ENCODE peak calls at places on chromosomes 12 and 14, in six cellular contexts. A, L, F, E, J and I are unnamed samples. For H3K36me3, the result is how much of the 10 kb centered on the place peaks cover.

GRCh38 chr12:29702222-29702621 is 81.5 kb downstream of the TMTC1 start:
- DNase-seq in J (no peak), F (no peak), L (no peak), E (no peak), A (no peak), I (no peak)

GRCh38 chr12:98373019-98373554 is 142.3 kb upstream of the TMPO start:
- DNase-seq in A (no peak), J (no peak), E (no peak), F (no peak), L (no peak), I (no peak)

GRCh38 chr14:38705220-38705619 is 397.8 kb downstream of the SEC23A start:
- DNase-seq in E (no peak), F (no peak), J (no peak), L (no peak), A (no peak), I (no peak)

GRCh38 chr12:31947971-31948370 is 11.2 kb upstream of the RESF1 start:
- DNase-seq in L (no peak), F (no peak), A (no peak), E (no peak), J (no peak), I (no peak)

GRCh38 chr14:105013150-105013787 is 7.6 kb downstream of the CDCA4 start:
- DNase-seq in J (no peak), L (peak), E (no peak), A (no peak), F (peak), I (no peak)

GRCh38 chr14:105092912-105093425 is 27.7 kb upstream of the GPR132 start:
- DNase-seq in F (peak), L (peak), E (peak), J (peak), A (peak), I (peak)

GRCh38 chr14:88013750-88014349 is 8.9 kb downstream of the GPR65 start:
- DNase-seq in J (peak), L (peak), A (peak), E (peak), F (peak), I (peak)

GRCh38 chr12:56014205-56014604 is 6.6 kb upstream of the IKZF4 start:
- DNase-seq in E (no peak), A (no peak), L (no peak), J (no peak), F (no peak), I (no peak)

GRCh38 chr12:21780786-21781185 is 6.3 kb upstream of the KCNJ8 start:
- DNase-seq in E (no peak), A (no peak), F (no peak), L (no peak), J (no peak), I (no peak)

GRCh38 chr12:45918818-45919217 is 71.6 kb downstream of the SCAF11 start:
- DNase-seq in A (no peak), F (no peak), E (no peak), J (no peak), L (no peak), I (no peak)

GRCh38 chr12:131896811-131897270 is 2.4 kb downstream of the ULK1 start:
- DNase-seq in F (no peak), L (no peak), A (no peak), E (no peak), J (peak), I (no peak)

GRCh38 chr12:110365743-110366473 is 37.6 kb downstream of the ANAPC7 start:
- DNase-seq in F (no peak), E (no peak), A (no peak), L (no peak), J (no peak), I (no peak)

GRCh38 chr12:6322969-6323339 is 12.5 kb downstream of the PLEKHG6 start:
- DNase-seq in F (no peak), J (no peak), A (no peak), L (no peak), E (no peak), I (no peak)

GRCh38 chr12:2886768-2887450 is 3.8 kb upstream of the TULP3 start:
- DNase-seq in L (peak), F (no peak), J (no peak), A (no peak), E (no peak), I (no peak)

GRCh38 chr14:77488558-77488957 is 10.1 kb downstream of the ISM2 start:
- DNase-seq in A (no peak), L (no peak), F (no peak), J (no peak), E (no peak), I (no peak)

GRCh38 chr14:23411563-23412525 is 3.8 kb upstream of the MYH6 start:
- DNase-seq in E (no peak), F (no peak), L (no peak), A (no peak), J (no peak), I (no peak)

GRCh38 chr14:73223049-73223448 is 14.3 kb upstream of the PAPLN start:
- DNase-seq in A (no peak), L (peak), J (no peak), F (no peak), E (no peak), I (no peak)

GRCh38 chr12:87661770-87662402 is 367.3 kb downstream of the C12orf50 start:
- DNase-seq in J (no peak), L (no peak), E (no peak), A (no peak), F (no peak), I (no peak)

GRCh38 chr12:48542300-48542928 is 17.0 kb downstream of the OR8S1 start:
- DNase-seq in E (peak), F (no peak), J (peak), L (no peak), A (peak), I (no peak)

GRCh38 chr14:47626151-47627035 is 49.0 kb downstream of the MDGA2 start:
- DNase-seq in J (no peak), E (no peak), L (no peak), A (no peak), F (no peak), I (no peak)

GRCh38 chr14:104235686-104236085 is 97.3 kb downstream of the KIF26A start:
- DNase-seq in F (no peak), J (peak), E (no peak), A (no peak), L (no peak), I (no peak)

GRCh38 chr12:103558879-103559278 is 28.2 kb upstream of the STAB2 start:
- DNase-seq in J (no peak), L (no peak), A (no peak), F (no peak), E (no peak), I (no peak)

GRCh38 chr12:113231275-113232231 is 10.3 kb downstream of the TPCN1 start:
- DNase-seq in L (peak), J (no peak), A (no peak), F (no peak), E (peak), I (no peak)

GRCh38 chr12:107511292-107511691 is 174.3 kb upstream of the PWP1 start:
- DNase-seq in F (peak), L (no peak), J (no peak), A (no peak), E (no peak), I (no peak)

GRCh38 chr14:50560929-50561280 is 960 bp downstream of the ATL1 start:
- DNase-seq in E (peak), J (peak), A (peak), L (peak), F (peak), I (peak)

GRCh38 chr14:94771191-94771905 is 1.4 kb upstream of the GSC start:
- DNase-seq in E (no peak), F (no peak), J (peak), L (no peak), A (no peak), I (no peak)

GRCh38 chr14:34098045-34098984 is 147.4 kb upstream of the EGLN3 start:
- DNase-seq in J (peak), L (no peak), E (peak), A (peak), F (no peak), I (peak)

GRCh38 chr14:33404054-33404453 is 465.4 kb downstream of the NPAS3 start:
- DNase-seq in F (no peak), E (no peak), J (no peak), L (no peak), A (no peak), I (no peak)

GRCh38 chr12:75658826-75659823 is 147.7 kb upstream of the KRR1 start:
- DNase-seq in L (no peak), F (no peak), E (no peak), J (no peak), A (no peak), I (no peak)

GRCh38 chr12:20097561-20097960 is 270.8 kb upstream of the PDE3A start:
- DNase-seq in A (no peak), L (no peak), F (no peak), J (no peak), E (no peak), I (no peak)

GRCh38 chr12:109054520-109054919 is 2.1 kb downstream of the USP30 start:
- DNase-seq in J (no peak), E (no peak), A (no peak), L (no peak), F (no peak), I (no peak)

GRCh38 chr12:109056891-109057290 is 4.5 kb downstream of the USP30 start:
- DNase-seq in J (no peak), E (no peak), L (no peak), A (no peak), F (no peak), I (no peak)

GRCh38 chr12:109052097-109052414 is 320 bp upstream of the USP30 start:
- DNase-seq in L (no peak), E (no peak), F (no peak), A (no peak), J (no peak), I (no peak)

GRCh38 chr12:109053382-109054123 is 1.2 kb downstream of the USP30 start:
- DNase-seq in J (no peak), A (no peak), E (no peak), L (no peak), F (no peak), I (no peak)

GRCh38 chr12:109052415-109053323 is at the start of gene USP30:
- DNase-seq in J (peak), E (peak), F (peak), L (peak), A (peak), I (peak)
- TF ChIP-seq POLR2A in J (no peak), E (no peak), F (no peak), L (no peak), A (peak), I (peak)

DNA sequence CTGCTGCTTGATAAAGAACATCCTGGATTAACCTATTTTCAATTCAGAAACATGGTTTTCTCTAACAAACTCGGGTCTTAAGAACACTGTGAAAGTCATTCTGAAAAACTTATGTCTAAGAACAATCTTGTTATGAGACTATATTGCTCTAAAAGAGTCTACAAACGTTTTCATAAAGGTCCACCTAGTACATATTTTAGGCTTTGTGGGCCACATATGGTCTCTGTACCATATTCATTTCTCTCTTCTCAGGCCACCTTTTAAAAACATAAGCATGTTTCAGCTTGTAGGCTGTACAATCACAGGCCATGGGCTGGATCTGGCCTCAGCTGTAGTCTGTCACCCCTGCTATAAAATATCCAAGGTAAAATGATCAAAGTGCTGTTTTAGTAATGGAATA is 39.9 kb downstream of the PPP4R3A start:
- DNase-seq in A (no peak), L (no peak), F (no peak), J (no peak), E (no peak), I (no peak)
- H3K36me3 ChIP-seq in A (half or more), L (half or more), F (under half), J (half or more), E (half or more), I (under half)

GRCh38 chr14:20652996-20653975 is 11.8 kb upstream of the OR6S1 start:
- DNase-seq in J (peak), A (no peak), E (no peak), F (no peak), L (no peak), I (no peak)
- H3K4me3 ChIP-seq in J (peak), A (no peak), E (no peak), F (no peak), L (no peak), I (no peak)

GRCh38 chr12:24948816-24949722 is at the start of gene BCAT1:
- DNase-seq in J (peak), E (peak), F (peak), L (peak), A (peak), I (peak)
- TF ChIP-seq POLR2A in J (peak), E (no peak), F (no peak), L (no peak), A (no peak), I (no peak)

DNA sequence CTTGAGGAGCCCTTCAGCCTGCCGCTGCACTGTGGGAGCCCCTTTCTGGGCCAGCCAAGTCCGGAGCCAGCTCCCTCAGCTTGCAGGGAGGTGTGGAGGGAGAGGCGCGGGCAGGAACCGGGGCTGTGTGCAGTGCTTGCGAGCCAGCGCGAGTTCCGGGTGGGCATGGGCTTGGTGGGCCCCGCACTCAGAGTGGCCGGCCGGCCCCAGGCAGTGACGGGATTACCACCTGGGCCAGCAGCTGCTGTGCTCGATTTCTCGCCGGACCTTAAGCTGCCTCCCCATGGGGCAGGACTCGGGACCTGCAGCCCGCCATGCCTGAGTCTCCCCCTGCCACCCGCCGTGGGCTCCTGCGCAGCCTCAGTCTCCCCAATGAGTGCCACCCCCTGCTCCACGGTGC is 116.9 kb downstream of the PAWR start:
- DNase-seq in J (no peak), E (no peak), A (no peak), L (no peak), F (no peak), I (no peak)
- H3K36me3 ChIP-seq in J (under half), E (under half), A (under half), L (under half), F (under half), I (under half)

DNA sequence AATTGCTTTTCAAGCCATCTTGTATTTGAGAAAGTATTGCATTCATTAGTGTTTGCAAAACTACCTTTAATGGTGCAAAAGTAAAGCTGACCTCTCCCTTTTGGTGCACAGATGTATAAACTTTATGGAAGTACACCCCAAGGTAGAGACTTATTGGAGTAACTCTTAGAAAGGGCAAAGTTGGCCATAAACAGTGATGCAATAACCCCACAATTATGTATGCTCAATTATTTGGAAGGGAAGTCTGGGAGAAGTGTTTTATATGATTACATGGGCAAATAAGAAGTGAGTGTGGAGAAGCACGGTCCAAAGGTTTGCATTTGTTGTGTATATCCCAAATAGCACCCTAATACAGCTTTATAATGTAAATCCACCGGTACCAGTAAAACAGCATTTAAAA is 70.3 kb downstream of the HMGA2 start:
- DNase-seq in J (no peak), A (no peak), L (no peak), E (no peak), F (no peak), I (no peak)
- H3K4me3 ChIP-seq in J (no peak), A (no peak), L (no peak), E (no peak), F (no peak), I (no peak)

GRCh38 chr14:75662966-75663365 is 1.9 kb downstream of the TTLL5 start:
- DNase-seq in J (no peak), A (no peak), L (no peak), F (no peak), E (no peak), I (no peak)

GRCh38 chr14:75658957-75659356 is 1.7 kb downstream of the ERG28 start:
- DNase-seq in J (no peak), F (no peak), L (no peak), A (no peak), E (no peak), I (no peak)

GRCh38 chr14:75661499-75661814 is 411 bp downstream of the TTLL5 start:
- DNase-seq in F (no peak), E (no peak), L (no peak), J (no peak), A (no peak), I (no peak)

GRCh38 chr14:75660238-75660629 is 442 bp downstream of the ERG28 start:
- DNase-seq in A (no peak), L (no peak), F (no peak), J (no peak), E (no peak), I (no peak)

DNA sequence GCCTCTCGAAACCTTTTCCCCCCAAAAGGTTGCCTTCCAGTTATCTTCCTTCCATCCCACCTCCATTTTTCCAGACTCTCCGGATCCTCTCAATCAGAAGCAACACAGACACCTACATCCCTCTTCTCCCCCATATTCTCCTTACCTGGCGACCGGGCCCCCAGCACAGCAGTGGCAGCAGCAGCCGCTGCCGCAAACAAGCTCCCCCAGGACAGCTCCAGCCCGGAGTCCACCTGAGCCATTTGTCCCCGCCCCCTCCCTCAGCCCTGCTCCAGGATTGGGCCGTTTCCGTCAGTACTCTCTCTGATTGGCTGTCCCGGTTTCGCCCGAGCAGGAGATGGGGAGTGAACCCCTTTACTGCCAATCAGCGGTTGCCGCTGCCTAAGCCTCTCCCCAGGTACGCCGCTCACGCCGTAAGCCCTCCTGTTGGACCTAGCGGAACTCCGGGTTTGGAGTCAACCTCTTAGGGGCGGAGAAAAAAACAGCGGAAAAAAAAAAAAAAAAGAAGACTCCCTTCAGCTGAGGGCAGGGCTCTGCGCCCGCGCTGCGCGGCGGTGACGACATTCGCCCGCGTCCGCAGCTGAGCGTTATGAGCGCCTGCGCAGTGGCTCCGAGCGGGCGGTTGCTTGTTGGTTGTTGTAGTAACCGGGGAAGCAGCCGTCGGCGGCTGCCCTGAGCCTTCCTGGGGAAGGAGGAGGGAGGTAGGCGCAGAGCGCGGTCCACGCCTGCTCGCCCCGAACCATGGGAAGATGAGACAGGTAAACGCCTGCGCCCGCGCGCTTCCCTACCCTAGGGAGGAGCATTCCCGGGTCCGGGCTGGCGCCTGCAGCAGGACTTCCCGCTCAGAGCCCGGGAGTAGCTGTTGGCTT is at the start of the genes ERG28 and TTLL5:
- DNase-seq in L (peak), F (peak), A (peak), J (peak), E (peak), I (peak)
- TF ChIP-seq POLR2A in L (peak), F (peak), A (peak), J (peak), E (no peak), I (peak)

DNA sequence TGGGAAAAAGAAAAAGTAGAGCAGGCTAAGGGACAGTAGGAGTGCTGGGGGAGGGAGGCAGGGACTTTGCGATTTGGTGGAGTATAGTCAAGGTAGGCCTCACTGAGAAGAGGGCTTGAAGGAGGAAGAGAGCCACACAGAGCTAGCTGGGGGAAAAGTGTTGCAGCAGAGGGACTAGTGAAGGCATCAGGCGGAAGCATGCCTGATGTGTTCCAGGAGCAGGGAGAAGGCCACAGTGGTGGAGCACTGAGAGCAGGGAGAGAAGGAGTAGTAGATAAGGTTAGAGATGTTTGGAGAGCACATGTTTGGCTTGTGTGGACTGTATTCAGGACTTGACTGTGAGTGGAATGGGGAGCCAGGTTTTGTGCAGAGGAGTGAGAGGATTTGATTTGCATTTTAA is 9.0 kb downstream of the FRMD6 start:
- DNase-seq in F (no peak), L (no peak), A (no peak), J (no peak), E (no peak), I (no peak)
- H3K36me3 ChIP-seq in F (under half), L (under half), A (under half), J (under half), E (under half), I (under half)